ENCODE peak calls at places on chromosomes 12 and 14, in nine cellular contexts. T is G401; E is neural crest cell; X is MG63; Z is activated CD4-positive, CD25-positive, alpha-beta regulatory T cell treated with anti-CD3 and anti-CD28 coated beads, Interleukin-2, amount 50 U/mL, for 72 hours; V is glutamatergic neuron; J is heart left ventricle; R is Ammon's horn; G is mesendoderm. Y is an unnamed sample.

GRCh38 chr14:90561031-90561430 is 164.2 kb downstream of the CALM1 start:
- DNase-seq in T (peak), E (no peak), X (no peak), Z (no peak), V (no peak), J (no peak), R (no peak), G (no peak), Y (no peak)

GRCh38 chr12:49432616-49433015 is 65.4 kb downstream of the SPATS2 start:
- DNase-seq in T (no peak), E (no peak), X (no peak), Z (no peak), V (no peak), J (no peak), R (no peak), G (no peak), Y (no peak)

GRCh38 chr14:77580964-77581505 is 35.4 kb downstream of the SPTLC2 start:
- DNase-seq in T (no peak), E (no peak), X (no peak), Z (no peak), V (no peak), J (no peak), R (no peak), G (peak), Y (no peak)

GRCh38 chr12:63276537-63277365 is 125.8 kb upstream of the AVPR1A start:
- DNase-seq in T (peak), E (peak), X (peak), Z (no peak), V (peak), J (no peak), R (peak), G (peak), Y (no peak)

GRCh38 chr12:124461241-124461673 is 106.2 kb downstream of the NCOR2 start:
- DNase-seq in T (no peak), E (no peak), X (no peak), Z (no peak), V (no peak), J (peak), R (no peak), G (no peak), Y (no peak)

GRCh38 chr12:14410841-14411569 is 45.5 kb downstream of the ATF7IP start:
- DNase-seq in T (no peak), E (no peak), X (no peak), Z (no peak), V (no peak), J (no peak), R (no peak), G (no peak), Y (no peak)

GRCh38 chr14:68790656-68791077 is 2.2 kb downstream of the ZFP36L1 start:
- DNase-seq in T (no peak), E (no peak), X (no peak), Z (peak), V (peak), J (no peak), R (no peak), G (peak), Y (peak)

GRCh38 chr12:47079894-47080724 is at the start of gene AMIGO2:
- DNase-seq in T (peak), E (peak), X (peak), Z (peak), V (peak), J (peak), R (peak), G (peak), Y (peak)

GRCh38 chr12:69523433-69524330 is 53.5 kb downstream of the FRS2 start:
- DNase-seq in T (no peak), E (no peak), X (no peak), Z (no peak), V (no peak), J (peak), R (no peak), G (no peak), Y (no peak)

GRCh38 chr12:124477109-124477915 is 90.1 kb downstream of the NCOR2 start:
- DNase-seq in T (no peak), E (no peak), X (no peak), Z (no peak), V (no peak), J (no peak), R (no peak), G (no peak), Y (no peak)

GRCh38 chr14:104928391-104929133 is 3.9 kb downstream of the PLD4 start:
- DNase-seq in T (no peak), E (no peak), X (no peak), Z (no peak), V (no peak), J (no peak), R (no peak), G (no peak), Y (no peak)

GRCh38 chr12:95809000-95809680 is 18.6 kb upstream of the NTN4 start:
- DNase-seq in T (no peak), E (no peak), X (no peak), Z (no peak), V (no peak), J (no peak), R (no peak), G (no peak), Y (no peak)